ENCODE peak calls at places on chromosomes 16 and 17, in four cellular contexts. F is HepG2, Z is GM12878, X is H1. Q is an unnamed sample.

GRCh38 chr16:27598226-27598625 is 48.3 kb downstream of the KATNIP start:
- DNase-seq in X (no peak), F (no peak), Z (no peak), Q (no peak)

GRCh38 chr17:49843774-49844350 is 4.0 kb downstream of the TAC4 start:
- DNase-seq in F (no peak), X (peak), Z (no peak), Q (no peak)

GRCh38 chr17:65544658-65545057 is 16.8 kb downstream of the AXIN2 start:
- DNase-seq in F (no peak), X (no peak), Z (no peak), Q (no peak)

GRCh38 chr16:27879601-27880247 is 183.8 kb downstream of the GSG1L start:
- DNase-seq in F (no peak), Z (no peak), X (no peak), Q (peak)

GRCh38 chr16:88770459-88771293 is 14.3 kb downstream of the PIEZO1 start:
- DNase-seq in X (no peak), Z (no peak), F (peak), Q (peak)

GRCh38 chr17:42153919-42154491 is 784 bp downstream of the RAB5C start:
- DNase-seq in X (no peak), Z (no peak), F (peak), Q (no peak)

GRCh38 chr16:82630219-82630618 is 3.5 kb downstream of the CDH13 start:
- DNase-seq in Z (no peak), X (no peak), F (no peak), Q (no peak)

GRCh38 chr16:15961557-15962205 is 12.3 kb downstream of the ABCC1 start:
- DNase-seq in Z (peak), X (no peak), F (no peak), Q (no peak)

GRCh38 chr17:17090642-17091103 is 48.4 kb downstream of the MPRIP start:
- DNase-seq in X (no peak), F (no peak), Z (no peak), Q (no peak)

GRCh38 chr17:70172921-70173320 is 3.6 kb downstream of the KCNJ2 start:
- DNase-seq in Z (no peak), F (no peak), X (no peak), Q (no peak)

GRCh38 chr17:7750321-7750821 is 32.8 kb downstream of the DNAH2 start:
- DNase-seq in F (no peak), Z (no peak), X (no peak), Q (no peak)

GRCh38 chr16:3674513-3675295 is 20.2 kb downstream of the DNASE1 start:
- DNase-seq in Z (no peak), F (no peak), X (no peak), Q (no peak)

GRCh38 chr16:2821483-2822157 is 4.6 kb downstream of the PRSS21 start:
- DNase-seq in X (no peak), F (no peak), Z (no peak), Q (peak)

DNA sequence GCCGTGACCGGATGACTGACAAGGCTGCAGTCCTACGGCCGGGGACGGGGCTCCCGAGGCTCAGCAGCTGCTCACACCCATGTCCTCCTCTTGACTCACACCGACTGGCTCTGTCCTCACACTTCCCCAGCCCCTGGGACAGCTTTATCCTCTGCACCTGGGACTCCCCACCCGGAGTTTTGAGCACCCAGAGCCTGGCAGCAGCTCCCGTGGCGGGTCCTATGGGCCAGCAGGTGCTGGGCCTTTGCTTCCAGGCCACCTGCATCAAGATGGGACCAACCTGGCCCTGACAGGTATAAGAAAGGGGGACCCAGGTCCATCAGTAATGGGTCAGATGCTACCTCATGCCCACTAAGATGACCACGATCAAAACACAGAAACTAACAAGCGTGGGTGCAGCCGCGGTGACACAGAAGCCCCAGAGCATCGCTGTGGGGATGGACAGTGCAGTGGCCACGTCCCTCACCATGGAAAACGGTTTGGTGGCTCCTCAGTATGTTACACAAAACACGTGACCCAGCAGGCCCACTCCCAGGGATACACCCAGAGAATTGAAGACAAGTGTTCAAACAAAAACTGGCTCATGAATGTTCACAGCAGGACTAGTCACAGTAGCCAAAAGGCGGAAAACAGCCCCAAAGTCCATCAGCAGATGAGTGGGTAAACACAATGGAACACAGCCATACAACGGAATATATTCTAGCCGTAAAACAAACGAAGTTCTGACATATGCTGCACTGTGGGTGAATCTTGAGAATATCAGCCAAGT is 3.3 kb upstream of the NOTUM start:
- DNase-seq in Z (no peak), F (peak), X (no peak), Q (no peak)
- TF ChIP-seq TCF12 in Z (no peak), F (no peak), X (no peak), Q (no peak)

DNA sequence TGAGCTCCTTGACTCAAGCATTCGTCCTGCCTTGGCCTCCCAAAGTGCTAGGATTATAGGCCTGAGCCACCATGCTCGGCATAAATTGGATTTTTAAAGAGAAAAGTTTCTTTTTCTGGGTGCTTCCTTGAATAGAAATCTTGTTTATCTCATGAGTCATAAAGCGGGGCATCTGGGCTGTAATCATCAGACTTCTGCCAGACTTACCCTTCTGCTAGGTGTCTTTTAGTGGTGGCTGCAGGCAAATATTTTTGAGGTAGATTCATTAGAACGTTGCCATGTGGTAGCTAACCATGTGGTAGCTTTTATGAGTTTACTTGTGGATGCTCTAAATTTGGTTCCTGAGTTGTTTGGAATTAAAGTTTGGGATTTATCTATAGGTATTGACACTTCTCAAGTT is 13.4 kb downstream of the PGS1 start:
- DNase-seq in X (no peak), Z (no peak), F (no peak), Q (no peak)
- TF ChIP-seq POLR2AphosphoS5 in X (no peak), Z (no peak), F (no peak), Q (peak)

GRCh38 chr16:30761427-30761927 is 385 bp downstream of the CFAP119 start:
- DNase-seq in F (no peak), Z (no peak), X (peak), Q (peak)
- TF ChIP-seq TCF12 in F (no peak), Z (peak), X (no peak), Q (no peak)

DNA sequence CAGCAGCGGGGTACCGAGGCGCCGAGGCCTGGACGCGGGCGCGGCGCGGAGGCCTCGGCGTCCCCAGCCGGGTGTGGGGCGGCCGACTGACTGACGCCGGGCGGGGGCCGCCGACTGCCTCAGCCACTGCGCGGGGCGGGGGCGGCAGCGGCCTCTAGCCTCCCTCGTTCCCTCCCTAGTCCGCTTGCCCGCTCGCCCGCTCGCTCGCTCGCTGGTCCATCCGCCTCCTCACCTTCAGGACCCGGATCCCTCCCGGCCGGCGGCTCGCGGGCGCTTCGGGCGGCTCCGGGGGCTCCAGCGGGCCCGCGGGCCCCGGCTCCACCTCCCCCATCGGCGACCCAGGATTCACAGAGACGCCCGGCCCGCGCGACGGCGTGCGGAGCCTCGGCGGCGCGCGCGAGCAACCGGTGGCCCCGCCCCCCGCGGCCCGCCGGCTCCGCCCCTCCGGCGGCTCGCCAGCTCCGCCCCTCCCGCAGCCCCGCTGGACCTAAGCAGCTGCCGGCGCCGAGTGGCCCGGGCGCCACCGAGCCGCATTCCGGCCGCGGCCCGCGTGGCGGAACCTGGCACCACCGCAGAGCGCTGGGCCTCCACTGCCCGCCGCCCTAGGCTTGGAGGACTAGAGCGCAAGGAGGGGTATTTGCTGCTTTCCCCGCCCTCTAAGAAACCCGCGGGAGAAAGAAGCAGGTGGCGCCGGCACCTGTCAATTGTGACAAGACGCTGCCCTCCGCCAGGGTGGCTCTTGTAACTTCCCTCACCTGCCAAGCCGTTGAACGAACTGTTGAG is 773 bp downstream of the PHLPP2 start:
- DNase-seq in X (peak), Z (no peak), F (peak), Q (peak)
- TF ChIP-seq POLR2AphosphoS5 in X (peak), Z (no peak), F (peak), Q (no peak)

GRCh38 chr17:73064084-73064938 is 28.2 kb downstream of the SLC39A11 start:
- DNase-seq in X (no peak), Z (no peak), F (no peak), Q (peak)
- TF ChIP-seq TCF12 in X (no peak), Z (no peak), F (no peak), Q (no peak)

GRCh38 chr17:79086609-79087427 is 12.2 kb downstream of the ENGASE start:
- DNase-seq in F (no peak), X (no peak), Z (no peak), Q (no peak)
- TF ChIP-seq POLR2AphosphoS5 in F (no peak), X (no peak), Z (no peak), Q (no peak)

GRCh38 chr17:29590261-29590978 is 972 bp upstream of the GIT1 start:
- DNase-seq in Z (no peak), F (no peak), X (peak), Q (no peak)
- TF ChIP-seq TCF12 in Z (no peak), F (no peak), X (no peak), Q (no peak)